ENCODE peak calls at places on chromosomes 4 and X, in five cellular contexts. I is transverse colon, X is sigmoid colon, L is ovary, D is K562. C is an unnamed sample.

GRCh38 chr4:12949719-12950118 is 534.4 kb downstream of the RAB28 start:
- DNase-seq in I (no peak), X (no peak), L (no peak), D (no peak), C (no peak)

GRCh38 chr4:76962406-76963135 is 13.0 kb downstream of the SEPTIN11 start:
- DNase-seq in I (no peak), X (no peak), L (no peak), D (no peak), C (no peak)

GRCh38 chr4:1775731-1776500 is 17.2 kb upstream of the FGFR3 start:
- DNase-seq in I (no peak), X (no peak), L (no peak), D (no peak), C (no peak)

GRCh38 chr4:123390846-123391456 is 5.6 kb upstream of the SPRY1 start:
- DNase-seq in I (no peak), X (no peak), L (no peak), D (peak), C (no peak)

GRCh38 chrX:53184836-53185235 is 40.2 kb downstream of the KDM5C start:
- DNase-seq in I (no peak), X (no peak), L (no peak), D (no peak), C (no peak)

GRCh38 chrX:48083212-48083611 is 11.8 kb upstream of the ZNF630 start:
- DNase-seq in I (peak), X (no peak), L (peak), D (peak), C (no peak)

GRCh38 chr4:108060686-108061321 is 71.1 kb downstream of the HADH start:
- DNase-seq in I (no peak), X (no peak), L (no peak), D (no peak), C (no peak)

GRCh38 chrX:120310861-120311631 is at the start of gene TMEM255A:
- DNase-seq in I (no peak), X (peak), L (peak), D (no peak), C (no peak)

GRCh38 chr4:8333726-8334460 is 64.3 kb downstream of the HTRA3 start:
- DNase-seq in I (no peak), X (peak), L (no peak), D (no peak), C (no peak)

GRCh38 chrX:3295731-3296130 is 50.7 kb downstream of the MXRA5 start:
- DNase-seq in I (no peak), X (no peak), L (no peak), D (peak), C (no peak)

GRCh38 chrX:16869393-16870094 is 618 bp downstream of the RBBP7 start:
- DNase-seq in I (peak), X (peak), L (no peak), D (peak), C (peak)

GRCh38 chrX:19616959-19617358 is 101.7 kb upstream of the MAP3K15 start:
- DNase-seq in I (no peak), X (no peak), L (no peak), D (no peak), C (no peak)

GRCh38 chr4:154807042-154807630 is 26.1 kb downstream of the RBM46 start:
- DNase-seq in I (no peak), X (no peak), L (no peak), D (peak), C (no peak)

GRCh38 chr4:189124149-189124758 is 816.4 kb upstream of the FRG1 start:
- DNase-seq in I (no peak), X (no peak), L (no peak), D (no peak), C (no peak)

GRCh38 chr4:24704152-24704551 is 91.2 kb upstream of the SOD3 start:
- DNase-seq in I (no peak), X (no peak), L (no peak), D (no peak), C (no peak)

GRCh38 chrX:153411255-153411987 is at the start of gene ZFP92:
- DNase-seq in I (peak), X (no peak), L (peak), D (peak), C (peak)

GRCh38 chr4:153506972-153507678 is 41.0 kb downstream of the TMEM131L start:
- DNase-seq in I (no peak), X (no peak), L (no peak), D (no peak), C (no peak)

GRCh38 chr4:64581422-64581821 is 172.2 kb upstream of the TECRL start:
- DNase-seq in I (no peak), X (no peak), L (no peak), D (no peak), C (no peak)

GRCh38 chr4:185513489-185514181 is 21.7 kb downstream of the PDLIM3 start:
- DNase-seq in I (peak), X (peak), L (no peak), D (no peak), C (peak)

GRCh38 chr4:85964298-85964697 is 395.6 kb downstream of the MAPK10 start:
- DNase-seq in I (no peak), X (no peak), L (no peak), D (no peak), C (no peak)

GRCh38 chr4:138892483-138893386 is 122.8 kb upstream of the NOCT start:
- DNase-seq in I (no peak), X (no peak), L (no peak), D (no peak), C (no peak)

GRCh38 chrX:13469963-13470679 is 99.3 kb upstream of the EGFL6 start:
- DNase-seq in I (no peak), X (no peak), L (no peak), D (no peak), C (no peak)

GRCh38 chr4:7421356-7422097 is 13.2 kb downstream of the PSAPL1 start:
- DNase-seq in I (no peak), X (peak), L (peak), D (no peak), C (no peak)

GRCh38 chr4:157978680-157979361 is 194.0 kb downstream of the GASK1B start:
- DNase-seq in I (peak), X (no peak), L (peak), D (peak), C (peak)

GRCh38 chrX:17413228-17413627 is 38.2 kb downstream of the NHS start:
- DNase-seq in I (no peak), X (no peak), L (no peak), D (no peak), C (no peak)

GRCh38 chr4:84224522-84224921 is 274.6 kb downstream of the NKX6-1 start:
- DNase-seq in I (no peak), X (no peak), L (no peak), D (no peak), C (no peak)

GRCh38 chrX:78455901-78456300 is 128.5 kb upstream of the CYSLTR1 start:
- DNase-seq in I (no peak), X (no peak), L (no peak), D (no peak), C (no peak)

GRCh38 chr4:93092765-93093164 is 735.8 kb upstream of the ATOH1 start:
- DNase-seq in I (no peak), X (no peak), L (no peak), D (no peak), C (no peak)

GRCh38 chrX:100636321-100636991 is at the start of gene TSPAN6:
- DNase-seq in I (peak), X (peak), L (peak), D (peak), C (peak)

GRCh38 chr4:76090241-76090691 is 15.8 kb downstream of the ART3 start:
- DNase-seq in I (no peak), X (no peak), L (no peak), D (peak), C (peak)

GRCh38 chr4:132063829-132064228 is 1085.3 kb upstream of the PCDH10 start:
- DNase-seq in I (no peak), X (no peak), L (no peak), D (no peak), C (no peak)

GRCh38 chrX:82589410-82589809 is 918.7 kb upstream of the POU3F4 start:
- DNase-seq in I (no peak), X (no peak), L (no peak), D (no peak), C (no peak)

GRCh38 chr4:86250006-86250405 is 109.8 kb downstream of the MAPK10 start:
- DNase-seq in I (no peak), X (no peak), L (no peak), D (no peak), C (no peak)

GRCh38 chr4:24910504-24910903 is 2.3 kb downstream of the CCDC149 start:
- DNase-seq in I (no peak), X (no peak), L (no peak), D (no peak), C (no peak)

GRCh38 chr4:112290341-112290740 is 4.6 kb upstream of the TIFA start:
- DNase-seq in I (no peak), X (no peak), L (no peak), D (no peak), C (no peak)

GRCh38 chrX:13533726-13534125 is 35.7 kb upstream of the EGFL6 start:
- DNase-seq in I (no peak), X (no peak), L (no peak), D (no peak), C (no peak)

GRCh38 chr4:47876310-47876709 is 38.1 kb downstream of the NFXL1 start:
- DNase-seq in I (no peak), X (no peak), L (no peak), D (no peak), C (no peak)

GRCh38 chrX:130083656-130084382 is 26.5 kb downstream of the ELF4 start:
- DNase-seq in I (no peak), X (no peak), L (no peak), D (no peak), C (no peak)

GRCh38 chr4:169279111-169279510 is 8.4 kb upstream of the SH3RF1 start:
- DNase-seq in I (no peak), X (no peak), L (no peak), D (no peak), C (no peak)

GRCh38 chr4:104382961-104383360 is 111.7 kb downstream of the CXXC4 start:
- DNase-seq in I (no peak), X (no peak), L (no peak), D (no peak), C (no peak)

GRCh38 chr4:104385713-104386112 is 109.0 kb downstream of the CXXC4 start:
- DNase-seq in I (no peak), X (no peak), L (no peak), D (no peak), C (no peak)

GRCh38 chr4:104381729-104382128 is 113.0 kb downstream of the CXXC4 start:
- DNase-seq in I (no peak), X (no peak), L (no peak), D (no peak), C (no peak)
- TF ChIP-seq POLR2A in I (no peak), X (no peak), L (no peak), D (no peak), C (no peak)

GRCh38 chrX:338281-338835 is 19.8 kb upstream of the GTPBP6 start:
- DNase-seq in I (no peak), X (peak), L (no peak), D (no peak), C (peak)

GRCh38 chrX:340121-340520 is 21.5 kb upstream of the GTPBP6 start:
- DNase-seq in I (no peak), X (peak), L (no peak), D (no peak), C (peak)

GRCh38 chrX:341541-342101 is 23.0 kb upstream of the GTPBP6 start:
- DNase-seq in I (no peak), X (peak), L (no peak), D (no peak), C (peak)

GRCh38 chrX:338836-339400 is 20.3 kb upstream of the GTPBP6 start:
- DNase-seq in I (no peak), X (peak), L (no peak), D (no peak), C (no peak)

DNA sequence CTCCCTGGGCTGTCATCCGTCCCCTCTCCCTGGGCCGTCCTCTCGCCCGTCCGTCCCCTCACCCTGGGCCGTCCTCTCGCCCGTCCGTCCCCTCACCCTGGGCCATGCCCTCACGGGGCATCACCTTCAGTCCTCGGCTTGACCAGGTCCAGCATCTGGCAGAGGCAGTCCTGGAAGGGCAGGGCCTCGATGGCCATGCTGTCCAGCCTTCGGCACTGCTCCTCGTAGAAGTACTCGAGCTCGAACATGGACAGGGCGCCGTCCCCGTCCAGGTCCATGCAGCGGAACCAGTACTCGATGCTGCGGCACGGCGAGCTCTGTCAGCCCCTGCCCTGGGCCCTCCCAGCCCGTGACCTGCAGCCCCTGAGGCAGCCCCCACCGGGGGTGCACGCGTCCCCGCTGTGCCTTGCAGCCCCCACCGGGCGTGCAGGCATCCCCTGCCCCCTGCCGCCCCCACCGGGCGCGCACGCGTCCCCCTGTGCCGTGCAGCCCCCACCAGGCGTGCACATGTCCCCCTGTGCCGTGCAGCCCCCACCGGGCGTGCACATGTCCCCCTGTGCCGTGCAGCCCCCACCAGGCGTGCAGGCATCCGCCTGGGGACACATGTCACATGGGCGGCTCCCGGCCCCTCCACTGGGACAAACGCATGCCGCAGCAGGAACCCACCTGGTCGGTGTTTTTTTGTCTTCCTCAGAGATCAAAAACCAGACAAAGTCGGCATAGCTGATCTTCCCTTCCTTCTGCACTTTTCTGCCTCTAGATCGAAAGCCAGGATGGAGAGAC is 22.2 kb upstream of the GTPBP6 start:
- DNase-seq in I (no peak), X (peak), L (no peak), D (no peak), C (peak)
- H3K4me3 ChIP-seq in I (no peak), X (no peak), L (no peak), D (no peak), C (no peak)

GRCh38 chr4:69096810-69097209 is 536 bp downstream of the UGT2B7 start:
- DNase-seq in I (no peak), X (no peak), L (no peak), D (no peak), C (no peak)

GRCh38 chr4:69098470-69098869 is 2.2 kb downstream of the UGT2B7 start:
- DNase-seq in I (no peak), X (no peak), L (no peak), D (no peak), C (no peak)

GRCh38 chr4:69093681-69094080 is 2.6 kb upstream of the UGT2B7 start:
- DNase-seq in I (no peak), X (no peak), L (no peak), D (no peak), C (no peak)

GRCh38 chr4:69095301-69095731 is 958 bp upstream of the UGT2B7 start:
- DNase-seq in I (no peak), X (no peak), L (no peak), D (no peak), C (no peak)

DNA sequence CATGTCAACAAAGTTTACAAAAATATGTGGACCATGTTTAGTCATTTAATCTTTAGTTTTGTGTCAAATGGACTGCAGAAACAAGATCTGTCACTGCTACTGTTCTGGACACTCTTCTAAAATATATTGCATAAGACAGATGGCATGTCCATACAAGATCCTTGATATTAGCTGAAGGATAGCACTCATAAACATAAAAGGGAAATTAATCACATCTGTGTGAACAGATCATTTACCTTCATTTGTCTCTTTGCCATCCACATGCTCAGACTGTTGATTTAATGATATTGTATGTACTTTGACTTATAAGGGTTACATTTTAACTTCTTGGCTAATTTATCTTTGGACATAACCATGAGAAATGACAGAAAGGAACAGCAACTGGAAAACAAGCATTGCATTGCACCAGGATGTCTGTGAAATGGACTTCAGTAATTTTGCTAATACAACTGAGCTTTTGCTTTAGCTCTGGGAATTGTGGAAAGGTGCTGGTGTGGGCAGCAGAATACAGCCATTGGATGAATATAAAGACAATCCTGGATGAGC is at the start of gene UGT2B7:
- DNase-seq in I (no peak), X (no peak), L (no peak), D (no peak), C (no peak)
- TF ChIP-seq POLR2A in I (no peak), X (no peak), L (no peak), D (no peak), C (no peak)

DNA sequence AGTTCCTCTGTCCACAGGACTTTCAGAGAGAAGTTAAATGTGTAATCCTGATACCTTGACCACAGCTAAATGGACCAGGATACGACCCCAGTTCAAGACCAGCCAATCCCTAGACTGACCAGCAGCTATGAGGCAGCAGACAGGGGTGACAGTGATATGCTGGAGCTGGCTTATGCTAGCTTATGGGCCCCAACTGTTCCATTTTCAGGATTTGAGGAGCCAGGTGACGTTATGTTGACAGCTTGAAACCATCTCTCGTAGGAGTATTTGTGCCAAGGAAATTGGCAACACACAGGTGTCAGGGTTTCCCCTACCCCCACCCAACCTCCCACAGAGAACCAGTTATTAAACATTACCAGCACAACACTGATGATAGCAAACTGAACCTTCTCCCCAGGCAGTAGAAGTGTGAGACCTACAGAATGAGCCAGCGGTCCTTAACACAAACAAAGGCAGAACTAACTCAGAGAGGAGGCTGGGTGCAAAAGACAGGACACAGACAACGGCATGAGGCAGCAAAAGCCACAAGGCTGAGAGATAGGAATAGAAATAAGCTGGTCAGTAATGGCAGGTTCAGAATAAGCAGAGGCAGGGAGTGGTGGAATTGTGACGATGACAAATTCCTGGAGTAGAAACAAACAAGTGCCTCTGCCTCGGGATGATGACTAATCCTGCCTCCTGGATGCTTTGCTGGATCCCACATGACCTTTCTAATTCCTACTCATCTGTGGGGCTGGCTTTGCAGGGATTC is 85.6 kb upstream of the CPEB2 start:
- DNase-seq in I (no peak), X (no peak), L (no peak), D (no peak), C (peak)
- H3K4me3 ChIP-seq in I (no peak), X (no peak), L (no peak), D (no peak), C (no peak)